ENCODE peak calls at places on chromosomes 4 and X, in six cellular contexts. F is esophagus squamous epithelium, S is WERI-Rb-1, Y is thoracic aorta, D is sigmoid colon, N is psoas muscle. B is an unnamed sample.

GRCh38 chr4:55545681-55546632 is 752 bp downstream of the CLOCK start:
- DNase-seq in N (peak), S (peak), D (peak), Y (peak), F (peak), B (peak)

GRCh38 chr4:37423310-37423709 is 178.8 kb downstream of the NWD2 start:
- DNase-seq in N (no peak), D (no peak), S (no peak), Y (no peak), F (no peak), B (no peak)

GRCh38 chr4:187171731-187172339 is 448.2 kb upstream of the FAT1 start:
- DNase-seq in Y (no peak), D (no peak), N (no peak), F (no peak), S (no peak), B (peak)

GRCh38 chr4:147288512-147288911 is 192.4 kb upstream of the EDNRA start:
- DNase-seq in D (no peak), S (no peak), Y (no peak), F (no peak), N (no peak), B (no peak)

GRCh38 chr4:797066-797465 is 28.9 kb downstream of the CPLX1 start:
- DNase-seq in F (no peak), Y (no peak), S (no peak), D (no peak), N (no peak), B (no peak)

GRCh38 chr4:167903291-167903721 is 189.0 kb upstream of the ANXA10 start:
- DNase-seq in F (no peak), S (no peak), N (no peak), D (no peak), Y (no peak), B (peak)

GRCh38 chr4:98801259-98801725 is 127.6 kb downstream of the EIF4E start:
- DNase-seq in N (no peak), F (no peak), Y (no peak), S (peak), D (no peak), B (no peak)

GRCh38 chr4:99648321-99648720 is 9.3 kb downstream of the C4orf54 start:
- DNase-seq in D (no peak), S (peak), F (no peak), N (no peak), Y (no peak), B (no peak)

GRCh38 chr4:14879643-14880042 is 122.6 kb upstream of the CPEB2 start:
- DNase-seq in D (no peak), F (no peak), S (peak), N (no peak), Y (no peak), B (no peak)

GRCh38 chrX:143121471-143121870 is 95.7 kb downstream of the SPANXN4 start:
- DNase-seq in D (no peak), N (no peak), S (no peak), F (no peak), Y (no peak), B (no peak)

GRCh38 chr4:142544014-142544413 is 302.1 kb downstream of the INPP4B start:
- DNase-seq in F (no peak), Y (no peak), S (no peak), N (no peak), D (no peak), B (no peak)

GRCh38 chrX:6311540-6311939 is 82.9 kb upstream of the NLGN4X start:
- DNase-seq in Y (no peak), D (no peak), N (no peak), F (no peak), S (no peak), B (no peak)

GRCh38 chr4:133147922-133148689 is 988 bp upstream of the PCDH10 start:
- DNase-seq in N (no peak), Y (no peak), F (no peak), D (peak), S (peak), B (peak)

GRCh38 chr4:40275065-40275464 is 60.1 kb upstream of the CHRNA9 start:
- DNase-seq in F (no peak), S (peak), N (no peak), Y (no peak), D (no peak), B (no peak)

GRCh38 chr4:113740857-113741379 is 20.6 kb downstream of the CAMK2D start:
- DNase-seq in F (no peak), Y (no peak), D (no peak), N (no peak), S (no peak), B (no peak)

GRCh38 chr4:7815981-7816380 is 123.7 kb downstream of the AFAP1 start:
- DNase-seq in F (no peak), D (no peak), S (no peak), Y (no peak), N (no peak), B (no peak)
- TF ChIP-seq CTCF in F (no peak), D (no peak), S (no peak), Y (no peak), N (no peak), B (no peak)

DNA sequence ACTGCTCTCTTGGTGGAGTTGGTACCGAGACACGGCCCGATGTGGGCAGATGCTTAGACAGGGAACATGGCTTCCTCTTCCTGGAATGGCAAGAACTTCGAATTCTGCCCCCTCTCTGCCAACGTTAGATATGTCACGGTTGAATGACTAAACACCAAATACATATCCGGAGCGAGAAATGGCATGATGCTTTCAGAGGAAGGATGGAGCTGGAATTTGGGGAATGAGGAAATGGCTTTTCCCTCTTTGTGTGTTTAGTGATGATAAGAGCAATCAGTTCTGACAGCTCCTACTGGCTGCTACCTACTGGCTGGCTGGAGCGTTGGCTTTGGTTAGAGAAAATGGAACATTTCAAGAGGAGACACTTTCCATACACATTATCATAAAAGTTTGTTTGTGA is 140.0 kb downstream of the DHRSX start:
- DNase-seq in N (no peak), S (no peak), Y (no peak), D (no peak), F (no peak), B (no peak)
- TF ChIP-seq CTCF in N (no peak), S (no peak), Y (no peak), D (no peak), F (no peak), B (no peak)

GRCh38 chr4:75658881-75659280 is 14.3 kb downstream of the G3BP2 start:
- DNase-seq in F (no peak), D (no peak), Y (no peak), S (no peak), N (no peak), B (no peak)

GRCh38 chr4:75655562-75655961 is 17.6 kb downstream of the G3BP2 start:
- DNase-seq in N (no peak), S (no peak), D (no peak), F (no peak), Y (no peak), B (no peak)

GRCh38 chr4:75654905-75655304 is 18.3 kb downstream of the G3BP2 start:
- DNase-seq in N (no peak), D (no peak), S (no peak), F (no peak), Y (no peak), B (no peak)

GRCh38 chr4:75659512-75660031 is 13.6 kb downstream of the G3BP2 start:
- DNase-seq in D (no peak), S (no peak), Y (no peak), F (no peak), N (no peak), B (no peak)

GRCh38 chr4:75653845-75654503 is 19.2 kb downstream of the G3BP2 start:
- DNase-seq in D (no peak), S (no peak), Y (no peak), N (no peak), F (no peak), B (no peak)
- TF ChIP-seq CTCF in D (peak), S (peak), Y (peak), N (peak), F (peak), B (peak)

GRCh38 chrX:12950851-12951589 is 23.9 kb upstream of the TMSB4X start:
- DNase-seq in F (no peak), Y (no peak), D (no peak), N (no peak), S (peak), B (no peak)
- TF ChIP-seq CTCF in F (peak), Y (no peak), D (no peak), N (no peak), S (peak), B (no peak)

B was measured in foreskin fibroblast.